ENCODE peak calls at places on chromosomes 12 and 14, in seven cellular contexts. One of them, this sample, is unnamed.
A peak's percentile ranks its signal among the peaks of the same experiment; 100 is the strongest.

GRCh38 chr12:70245458-70245857 is 2.2 kb downstream of the CNOT2 start:
- DNase-seq in aorta: no peak
- DNase-seq in T-helper 2 cell: no peak
- DNase-seq in stimulated activated CD4-positive, alpha-beta T cell treated with anti-CD3 and anti-CD28 coated beads, Interleukin-2, amount 100 ng/mL, for 48 hours: no peak
- DNase-seq in left ventricle myocardium inferior: no peak
- DNase-seq in HuH-7.5: no peak
- DNase-seq in fibroblast of villous mesenchyme: no peak
- DNase-seq in this sample: no peak

GRCh38 chr12:110545812-110546211 is 37.3 kb downstream of the PPTC7 start:
- DNase-seq in aorta: no peak
- DNase-seq in T-helper 2 cell: no peak
- DNase-seq in stimulated activated CD4-positive, alpha-beta T cell treated with anti-CD3 and anti-CD28 coated beads, Interleukin-2, amount 100 ng/mL, for 48 hours: no peak
- DNase-seq in left ventricle myocardium inferior: no peak
- DNase-seq in HuH-7.5: no peak
- DNase-seq in fibroblast of villous mesenchyme: no peak
- DNase-seq in this sample: peak; percentile 37

GRCh38 chr14:71855399-71856036 is 76.7 kb upstream of the RGS6 start:
- DNase-seq in aorta: peak; percentile 73
- DNase-seq in T-helper 2 cell: peak; percentile 12
- DNase-seq in stimulated activated CD4-positive, alpha-beta T cell treated with anti-CD3 and anti-CD28 coated beads, Interleukin-2, amount 100 ng/mL, for 48 hours: peak; percentile 63
- DNase-seq in left ventricle myocardium inferior: peak; percentile 57
- DNase-seq in HuH-7.5: peak; percentile 9
- DNase-seq in fibroblast of villous mesenchyme: peak; percentile 72
- DNase-seq in this sample: peak; percentile 84

GRCh38 chr12:52740591-52740990 is 36.6 kb downstream of the KRT76 start:
- DNase-seq in aorta: no peak
- DNase-seq in T-helper 2 cell: no peak
- DNase-seq in stimulated activated CD4-positive, alpha-beta T cell treated with anti-CD3 and anti-CD28 coated beads, Interleukin-2, amount 100 ng/mL, for 48 hours: no peak
- DNase-seq in left ventricle myocardium inferior: no peak
- DNase-seq in HuH-7.5: no peak
- DNase-seq in fibroblast of villous mesenchyme: no peak
- DNase-seq in this sample: no peak

GRCh38 chr12:131033486-131033885 is 79.8 kb downstream of the ADGRD1 start:
- DNase-seq in aorta: no peak
- DNase-seq in T-helper 2 cell: no peak
- DNase-seq in stimulated activated CD4-positive, alpha-beta T cell treated with anti-CD3 and anti-CD28 coated beads, Interleukin-2, amount 100 ng/mL, for 48 hours: no peak
- DNase-seq in left ventricle myocardium inferior: no peak
- DNase-seq in HuH-7.5: no peak
- DNase-seq in fibroblast of villous mesenchyme: no peak
- DNase-seq in this sample: no peak

GRCh38 chr12:132263061-132263360 is 66.4 kb downstream of the GALNT9 start:
- DNase-seq in aorta: no peak
- DNase-seq in T-helper 2 cell: no peak
- DNase-seq in stimulated activated CD4-positive, alpha-beta T cell treated with anti-CD3 and anti-CD28 coated beads, Interleukin-2, amount 100 ng/mL, for 48 hours: no peak
- DNase-seq in left ventricle myocardium inferior: no peak
- DNase-seq in HuH-7.5: no peak
- DNase-seq in fibroblast of villous mesenchyme: no peak
- DNase-seq in this sample: peak; percentile 31

GRCh38 chr12:16369156-16369555 is 21.7 kb downstream of the MGST1 start:
- DNase-seq in aorta: no peak
- DNase-seq in T-helper 2 cell: no peak
- DNase-seq in stimulated activated CD4-positive, alpha-beta T cell treated with anti-CD3 and anti-CD28 coated beads, Interleukin-2, amount 100 ng/mL, for 48 hours: no peak
- DNase-seq in left ventricle myocardium inferior: no peak
- DNase-seq in HuH-7.5: no peak
- DNase-seq in fibroblast of villous mesenchyme: no peak
- DNase-seq in this sample: no peak

GRCh38 chr12:117284160-117284559 is 77.3 kb downstream of the NOS1 start:
- DNase-seq in aorta: no peak
- DNase-seq in T-helper 2 cell: no peak
- DNase-seq in stimulated activated CD4-positive, alpha-beta T cell treated with anti-CD3 and anti-CD28 coated beads, Interleukin-2, amount 100 ng/mL, for 48 hours: no peak
- DNase-seq in left ventricle myocardium inferior: no peak
- DNase-seq in HuH-7.5: no peak
- DNase-seq in fibroblast of villous mesenchyme: no peak
- DNase-seq in this sample: no peak

GRCh38 chr14:101217972-101218371 is 314.4 kb upstream of the RTL1 start:
- DNase-seq in aorta: no peak
- DNase-seq in T-helper 2 cell: no peak
- DNase-seq in stimulated activated CD4-positive, alpha-beta T cell treated with anti-CD3 and anti-CD28 coated beads, Interleukin-2, amount 100 ng/mL, for 48 hours: no peak
- DNase-seq in left ventricle myocardium inferior: no peak
- DNase-seq in HuH-7.5: no peak
- DNase-seq in fibroblast of villous mesenchyme: no peak
- DNase-seq in this sample: no peak

GRCh38 chr12:51076235-51076930 is 7.0 kb downstream of the CSRNP2 start:
- DNase-seq in aorta: no peak
- DNase-seq in T-helper 2 cell: no peak
- DNase-seq in stimulated activated CD4-positive, alpha-beta T cell treated with anti-CD3 and anti-CD28 coated beads, Interleukin-2, amount 100 ng/mL, for 48 hours: peak; percentile 8
- DNase-seq in left ventricle myocardium inferior: no peak
- DNase-seq in HuH-7.5: no peak
- DNase-seq in fibroblast of villous mesenchyme: no peak
- DNase-seq in this sample: no peak

GRCh38 chr12:92502417-92503028 is 200.3 kb upstream of the PLEKHG7 start:
- DNase-seq in aorta: no peak
- DNase-seq in T-helper 2 cell: no peak
- DNase-seq in stimulated activated CD4-positive, alpha-beta T cell treated with anti-CD3 and anti-CD28 coated beads, Interleukin-2, amount 100 ng/mL, for 48 hours: peak; percentile 21
- DNase-seq in left ventricle myocardium inferior: no peak
- DNase-seq in HuH-7.5: no peak
- DNase-seq in fibroblast of villous mesenchyme: no peak
- DNase-seq in this sample: peak; percentile 15

GRCh38 chr12:132153501-132154340 is 9.5 kb downstream of the NOC4L start:
- DNase-seq in aorta: peak; percentile 69
- DNase-seq in T-helper 2 cell: peak; percentile 62
- DNase-seq in stimulated activated CD4-positive, alpha-beta T cell treated with anti-CD3 and anti-CD28 coated beads, Interleukin-2, amount 100 ng/mL, for 48 hours: peak; percentile 63
- DNase-seq in left ventricle myocardium inferior: peak; percentile 62
- DNase-seq in HuH-7.5: peak; percentile 93
- DNase-seq in fibroblast of villous mesenchyme: peak; percentile 69
- DNase-seq in this sample: peak; percentile 84

GRCh38 chr14:60220084-60220483 is 28.9 kb upstream of the PPM1A start:
- DNase-seq in aorta: no peak
- DNase-seq in T-helper 2 cell: no peak
- DNase-seq in stimulated activated CD4-positive, alpha-beta T cell treated with anti-CD3 and anti-CD28 coated beads, Interleukin-2, amount 100 ng/mL, for 48 hours: no peak
- DNase-seq in left ventricle myocardium inferior: no peak
- DNase-seq in HuH-7.5: no peak
- DNase-seq in fibroblast of villous mesenchyme: no peak
- DNase-seq in this sample: no peak

GRCh38 chr12:68631177-68631576 is 20.5 kb downstream of the RAP1B start:
- DNase-seq in aorta: no peak
- DNase-seq in T-helper 2 cell: no peak
- DNase-seq in stimulated activated CD4-positive, alpha-beta T cell treated with anti-CD3 and anti-CD28 coated beads, Interleukin-2, amount 100 ng/mL, for 48 hours: no peak
- DNase-seq in left ventricle myocardium inferior: no peak
- DNase-seq in HuH-7.5: no peak
- DNase-seq in fibroblast of villous mesenchyme: no peak
- DNase-seq in this sample: no peak

GRCh38 chr12:108565976-108566375 is 3.6 kb downstream of the ISCU start:
- DNase-seq in aorta: peak; percentile 83
- DNase-seq in T-helper 2 cell: peak; percentile 48
- DNase-seq in stimulated activated CD4-positive, alpha-beta T cell treated with anti-CD3 and anti-CD28 coated beads, Interleukin-2, amount 100 ng/mL, for 48 hours: peak; percentile 40
- DNase-seq in left ventricle myocardium inferior: peak; percentile 81
- DNase-seq in HuH-7.5: no peak
- DNase-seq in fibroblast of villous mesenchyme: peak; percentile 58
- DNase-seq in this sample: peak; percentile 76

GRCh38 chr12:65854629-65855028 is 30.3 kb downstream of the HMGA2 start:
- DNase-seq in aorta: no peak
- DNase-seq in T-helper 2 cell: no peak
- DNase-seq in stimulated activated CD4-positive, alpha-beta T cell treated with anti-CD3 and anti-CD28 coated beads, Interleukin-2, amount 100 ng/mL, for 48 hours: no peak
- DNase-seq in left ventricle myocardium inferior: no peak
- DNase-seq in HuH-7.5: no peak
- DNase-seq in fibroblast of villous mesenchyme: no peak
- DNase-seq in this sample: peak; percentile 52

GRCh38 chr12:115010324-115010995 is 326.5 kb upstream of the TBX3 start:
- DNase-seq in aorta: no peak
- DNase-seq in T-helper 2 cell: no peak
- DNase-seq in stimulated activated CD4-positive, alpha-beta T cell treated with anti-CD3 and anti-CD28 coated beads, Interleukin-2, amount 100 ng/mL, for 48 hours: no peak
- DNase-seq in left ventricle myocardium inferior: no peak
- DNase-seq in HuH-7.5: no peak
- DNase-seq in fibroblast of villous mesenchyme: peak; percentile 45
- DNase-seq in this sample: peak; percentile 20

GRCh38 chr12:85814116-85814515 is 22.1 kb downstream of the RASSF9 start:
- DNase-seq in aorta: no peak
- DNase-seq in T-helper 2 cell: no peak
- DNase-seq in stimulated activated CD4-positive, alpha-beta T cell treated with anti-CD3 and anti-CD28 coated beads, Interleukin-2, amount 100 ng/mL, for 48 hours: no peak
- DNase-seq in left ventricle myocardium inferior: no peak
- DNase-seq in HuH-7.5: no peak
- DNase-seq in fibroblast of villous mesenchyme: no peak
- DNase-seq in this sample: no peak

GRCh38 chr12:68319988-68320623 is 12.1 kb downstream of the MDM1 start:
- DNase-seq in aorta: no peak
- DNase-seq in T-helper 2 cell: no peak
- DNase-seq in stimulated activated CD4-positive, alpha-beta T cell treated with anti-CD3 and anti-CD28 coated beads, Interleukin-2, amount 100 ng/mL, for 48 hours: no peak
- DNase-seq in left ventricle myocardium inferior: peak; percentile 19
- DNase-seq in HuH-7.5: no peak
- DNase-seq in fibroblast of villous mesenchyme: peak; percentile 98
- DNase-seq in this sample: peak; percentile 43

GRCh38 chr12:76111209-76111749 is 26.8 kb upstream of the NAP1L1 start:
- DNase-seq in aorta: no peak
- DNase-seq in T-helper 2 cell: no peak
- DNase-seq in stimulated activated CD4-positive, alpha-beta T cell treated with anti-CD3 and anti-CD28 coated beads, Interleukin-2, amount 100 ng/mL, for 48 hours: no peak
- DNase-seq in left ventricle myocardium inferior: no peak
- DNase-seq in HuH-7.5: no peak
- DNase-seq in fibroblast of villous mesenchyme: no peak
- DNase-seq in this sample: no peak

This sample was measured in choroid plexus epithelial cell.